ENCODE peak calls at places on chromosomes 11 and 22, in four cellular contexts. Z is fibroblast of lung; R is A172; X is stimulated activated CD8-positive, alpha-beta memory T cell treated with anti-CD3 and anti-CD28 coated beads, Interleukin-2, amount 100 ng/mL, for 48 hours. F is an unnamed sample.

GRCh38 chr22:23909258-23909898 is 15.2 kb downstream of the MIF start:
- DNase-seq in X (no peak), Z (no peak), R (no peak), F (peak)

GRCh38 chr11:100727410-100727809 is 40.3 kb downstream of the ARHGAP42 start:
- DNase-seq in R (no peak), Z (peak), X (no peak), F (no peak)

GRCh38 chr22:50606126-50606525 is 5.5 kb downstream of the MAPK8IP2 start:
- DNase-seq in R (no peak), Z (no peak), X (no peak), F (no peak)

GRCh38 chr22:23305922-23306374 is 125.6 kb downstream of the BCR start:
- DNase-seq in R (no peak), X (no peak), Z (peak), F (peak)

GRCh38 chr11:13880719-13881118 is 81.8 kb upstream of the SPON1 start:
- DNase-seq in R (no peak), Z (no peak), X (no peak), F (no peak)

GRCh38 chr22:32475428-32476010 is 908 bp downstream of the FBXO7 start:
- DNase-seq in X (no peak), Z (peak), R (no peak), F (no peak)

GRCh38 chr11:121936781-121937447 is 179.1 kb downstream of the BLID start:
- DNase-seq in X (no peak), Z (peak), R (peak), F (peak)

GRCh38 chr11:10350341-10350740 is 45.5 kb downstream of the ADM start:
- DNase-seq in R (peak), X (no peak), Z (peak), F (peak)

GRCh38 chr11:103070142-103070541 is 21.8 kb downstream of the DCUN1D5 start:
- DNase-seq in R (no peak), Z (no peak), X (no peak), F (no peak)

GRCh38 chr11:105763594-105763993 is 153.7 kb downstream of the GRIA4 start:
- DNase-seq in Z (no peak), R (no peak), X (no peak), F (no peak)

GRCh38 chr22:50720861-50721844 is 16.9 kb upstream of the ACR start:
- DNase-seq in Z (no peak), X (no peak), R (no peak), F (no peak)

GRCh38 chr11:131036544-131036943 is 120.3 kb upstream of the SNX19 start:
- DNase-seq in R (no peak), Z (no peak), X (no peak), F (peak)

GRCh38 chr11:115398333-115398732 is 105.9 kb downstream of the CADM1 start:
- DNase-seq in Z (no peak), X (no peak), R (no peak), F (peak)

F was measured in IMR-90.